ENCODE peak calls at places on chromosomes 13 and 19, in four cellular contexts. One of them, this sample, is unnamed.
A peak's percentile ranks its signal among the peaks of the same experiment; 100 is the strongest.

GRCh38 chr19:47049307-47049700 is 880 bp upstream of the TMEM160 start:
- DNase-seq in H1: no peak
- DNase-seq in HepG2: no peak
- DNase-seq in K562: no peak
- DNase-seq in this sample: no peak

GRCh38 chr13:95002968-95003813 is 290.8 kb upstream of the SOX21 start:
- DNase-seq in H1: no peak
- DNase-seq in HepG2: no peak
- DNase-seq in K562: no peak
- DNase-seq in this sample: no peak

GRCh38 chr19:2114218-2114617 is 17.5 kb downstream of the IZUMO4 start:
- DNase-seq in H1: no peak
- DNase-seq in HepG2: no peak
- DNase-seq in K562: no peak
- DNase-seq in this sample: no peak

GRCh38 chr19:15702590-15702930 is 25.3 kb upstream of the OR10H2 start:
- DNase-seq in H1: no peak
- DNase-seq in HepG2: peak; percentile 83
- DNase-seq in K562: no peak
- DNase-seq in this sample: no peak

GRCh38 chr13:46010148-46010547 is 42.4 kb downstream of the ZC3H13 start:
- DNase-seq in H1: no peak
- DNase-seq in HepG2: no peak
- DNase-seq in K562: no peak
- DNase-seq in this sample: no peak

GRCh38 chr19:19098703-19099632 is 35.2 kb downstream of the SLC25A42 start:
- DNase-seq in H1: no peak
- DNase-seq in HepG2: peak; percentile 97
- DNase-seq in K562: no peak
- DNase-seq in this sample: no peak

GRCh38 chr13:31361673-31362072 is 161.9 kb downstream of the B3GLCT start:
- DNase-seq in H1: no peak
- DNase-seq in HepG2: no peak
- DNase-seq in K562: no peak
- DNase-seq in this sample: no peak

GRCh38 chr19:5534787-5535586 is 32.8 kb downstream of the TINCR start:
- DNase-seq in H1: no peak
- DNase-seq in HepG2: no peak
- DNase-seq in K562: peak; percentile 64
- DNase-seq in this sample: no peak

GRCh38 chr13:46595136-46595917 is 42.4 kb downstream of the LRCH1 start:
- DNase-seq in H1: no peak
- DNase-seq in HepG2: no peak
- DNase-seq in K562: no peak
- DNase-seq in this sample: no peak

GRCh38 chr19:46224773-46225172 is 4.8 kb upstream of the IGFL1 start:
- DNase-seq in H1: no peak
- DNase-seq in HepG2: no peak
- DNase-seq in K562: no peak
- DNase-seq in this sample: no peak

GRCh38 chr13:108755084-108755483 is 125.7 kb downstream of the MYO16 start:
- DNase-seq in H1: no peak
- DNase-seq in HepG2: no peak
- DNase-seq in K562: no peak
- DNase-seq in this sample: no peak

GRCh38 chr13:59111711-59112110 is 1052.0 kb downstream of the DIAPH3 start:
- DNase-seq in H1: no peak
- DNase-seq in HepG2: no peak
- DNase-seq in K562: no peak
- DNase-seq in this sample: no peak

GRCh38 chr19:391726-392374 is 17.1 kb downstream of the C2CD4C start:
- DNase-seq in H1: no peak
- DNase-seq in HepG2: no peak
- DNase-seq in K562: no peak
- DNase-seq in this sample: no peak

DNA sequence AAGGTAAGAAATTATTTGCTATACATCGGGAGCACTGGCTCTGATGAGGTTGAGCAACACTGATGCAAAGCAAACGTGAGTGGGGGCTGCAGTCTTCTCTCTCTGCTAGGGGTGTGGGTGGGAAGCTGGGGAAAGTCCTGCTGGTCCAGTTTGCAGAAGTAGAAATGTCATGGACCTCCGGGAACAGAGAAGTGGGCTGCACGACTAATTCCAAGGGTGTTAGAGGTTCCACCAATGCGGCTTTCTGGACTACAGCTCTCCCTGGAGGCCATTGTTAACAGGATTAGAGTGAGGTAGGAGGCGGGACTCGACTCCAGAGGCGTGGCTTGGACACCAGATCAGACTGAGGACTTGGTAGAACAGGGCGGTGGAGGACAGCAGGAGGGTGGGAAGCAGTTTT is 5.7 kb upstream of the FBXO27 start:
- DNase-seq in H1: no peak
- DNase-seq in HepG2: peak; percentile 61
- DNase-seq in K562: peak; percentile 77
- DNase-seq in this sample: no peak
- TF ChIP-seq KDM1A in H1: no peak
- TF ChIP-seq KDM1A in HepG2: no peak
- TF ChIP-seq KDM1A in K562: no peak
- TF ChIP-seq KDM1A in this sample: no peak

GRCh38 chr13:44196186-44196751 is 177.4 kb upstream of the SERP2 start:
- DNase-seq in H1: no peak
- DNase-seq in HepG2: no peak
- DNase-seq in K562: no peak
- DNase-seq in this sample: no peak

GRCh38 chr13:44191103-44191502 is 182.5 kb upstream of the SERP2 start:
- DNase-seq in H1: no peak
- DNase-seq in HepG2: no peak
- DNase-seq in K562: no peak
- DNase-seq in this sample: no peak

GRCh38 chr13:44191504-44192171 is 182.0 kb upstream of the SERP2 start:
- DNase-seq in H1: no peak
- DNase-seq in HepG2: peak; percentile 64
- DNase-seq in K562: peak; percentile 31
- DNase-seq in this sample: no peak

GRCh38 chr13:44197791-44198770 is 175.5 kb upstream of the SERP2 start:
- DNase-seq in H1: no peak
- DNase-seq in HepG2: no peak
- DNase-seq in K562: no peak
- DNase-seq in this sample: peak; percentile 34

DNA sequence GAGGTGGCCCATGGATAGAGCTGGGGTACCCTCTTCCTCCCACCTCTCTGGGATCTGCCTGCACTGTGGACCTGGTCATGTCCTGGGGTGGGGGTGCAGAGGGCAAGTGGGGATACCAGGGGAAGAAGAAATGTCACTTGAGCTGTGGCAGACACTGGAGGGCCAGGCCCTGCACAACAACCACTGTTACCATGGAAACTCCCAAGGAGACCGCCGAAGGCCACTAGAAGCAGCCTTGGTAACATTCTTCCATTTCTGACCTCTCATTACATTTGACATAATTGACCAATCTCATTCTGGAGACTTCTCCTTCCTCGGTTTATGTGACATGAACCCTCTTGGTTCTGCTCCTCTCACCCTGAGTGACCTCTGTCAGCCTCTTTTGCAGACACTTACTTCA is 179.9 kb upstream of the SERP2 start:
- DNase-seq in H1: no peak
- DNase-seq in HepG2: no peak
- DNase-seq in K562: no peak
- DNase-seq in this sample: no peak
- TF ChIP-seq ATF3 in H1: no peak
- TF ChIP-seq ATF3 in HepG2: no peak
- TF ChIP-seq ATF3 in K562: no peak
- TF ChIP-seq ATF3 in this sample: no peak

GRCh38 chr19:35556025-35556590 is 7.3 kb downstream of the ATP4A start:
- DNase-seq in H1: no peak
- DNase-seq in HepG2: no peak
- DNase-seq in K562: no peak
- DNase-seq in this sample: no peak

GRCh38 chr19:35556846-35557538 is 6.5 kb downstream of the ATP4A start:
- DNase-seq in H1: no peak
- DNase-seq in HepG2: no peak
- DNase-seq in K562: no peak
- DNase-seq in this sample: no peak

GRCh38 chr19:35558400-35559280 is 4.8 kb downstream of the ATP4A start:
- DNase-seq in H1: no peak
- DNase-seq in HepG2: no peak
- DNase-seq in K562: no peak
- DNase-seq in this sample: no peak

GRCh38 chr19:35559281-35559659 is 4.2 kb downstream of the ATP4A start:
- DNase-seq in H1: no peak
- DNase-seq in HepG2: no peak
- DNase-seq in K562: no peak
- DNase-seq in this sample: peak; percentile 46

DNA sequence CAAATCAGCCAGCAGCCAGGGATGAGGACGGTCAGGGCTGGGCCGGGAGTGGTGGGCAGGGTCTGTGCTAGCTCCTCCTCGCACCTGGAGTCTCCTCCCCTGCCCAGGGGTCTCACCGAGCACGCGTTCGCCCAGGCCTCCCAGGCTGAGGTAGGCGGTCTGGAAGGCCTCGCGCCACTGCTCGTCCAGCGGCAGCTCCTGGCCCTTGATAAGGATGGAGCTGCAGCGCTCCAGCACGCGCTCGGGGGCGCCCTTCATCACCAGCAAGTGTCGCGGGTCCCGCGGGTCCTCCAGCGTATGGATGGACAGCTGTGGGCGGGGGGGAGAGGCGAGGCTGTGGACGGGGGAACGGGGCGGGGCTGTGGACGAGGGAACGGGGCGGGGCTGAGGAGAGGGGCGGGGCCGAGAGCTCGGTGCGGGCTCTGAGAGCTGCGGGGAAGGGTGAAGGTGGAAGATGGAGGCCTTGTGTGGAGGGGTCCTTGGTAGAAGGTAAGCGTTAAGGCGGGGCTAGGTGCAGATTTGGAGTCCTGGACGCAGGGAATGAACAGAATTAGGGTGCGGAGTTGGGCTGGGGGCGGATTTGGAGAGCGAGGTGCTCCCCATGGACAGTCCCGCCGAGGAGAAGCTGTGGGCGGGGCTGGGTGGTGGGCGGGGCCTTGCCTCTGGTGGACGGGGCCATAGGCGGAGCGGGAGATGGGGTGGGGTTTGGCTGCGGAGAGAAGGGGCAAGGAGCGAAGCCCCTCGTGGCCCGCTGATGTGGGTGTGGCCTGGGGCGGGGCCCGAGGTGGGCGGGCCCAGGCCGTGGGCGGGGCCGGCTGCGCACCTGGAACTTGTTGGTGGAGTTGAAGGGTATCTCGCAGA is 5.7 kb downstream of the ATP4A start:
- DNase-seq in H1: peak; percentile 86
- DNase-seq in HepG2: no peak
- DNase-seq in K562: peak; percentile 94
- DNase-seq in this sample: no peak
- TF ChIP-seq KDM1A in H1: no peak
- TF ChIP-seq KDM1A in HepG2: no peak
- TF ChIP-seq KDM1A in K562: no peak
- TF ChIP-seq KDM1A in this sample: no peak

DNA sequence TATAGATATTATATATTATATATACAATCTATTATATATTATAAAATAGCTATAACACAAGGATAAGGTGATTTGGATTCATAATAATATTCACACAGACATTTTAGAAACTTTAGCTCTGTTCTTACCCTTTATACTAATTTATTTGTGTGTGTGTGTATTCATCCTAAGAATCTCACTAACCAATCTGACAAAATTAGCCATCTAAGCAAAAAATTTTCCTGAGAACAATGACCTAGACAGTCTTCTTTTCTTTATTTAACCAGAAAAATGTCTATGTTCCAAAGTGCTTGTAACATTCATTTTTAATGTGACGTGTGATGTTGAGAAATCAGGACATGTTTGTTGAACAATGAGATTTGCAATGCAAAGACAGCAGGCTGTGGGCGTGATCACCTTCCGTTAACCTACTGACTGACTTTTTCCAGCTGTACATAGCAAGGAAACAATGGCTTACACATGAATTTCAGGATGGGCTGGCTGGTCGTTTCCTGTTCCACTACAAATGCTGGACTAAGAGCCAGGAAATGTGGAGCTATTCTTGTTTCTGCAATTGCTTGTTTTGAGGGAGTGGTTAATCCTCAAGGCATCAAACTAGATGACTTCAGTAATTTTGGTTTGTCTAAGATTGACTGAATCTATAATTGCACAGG is 634.6 kb upstream of the ARGLU1 start:
- DNase-seq in H1: no peak
- DNase-seq in HepG2: peak; percentile 54
- DNase-seq in K562: no peak
- DNase-seq in this sample: no peak
- TF ChIP-seq ATF3 in H1: no peak
- TF ChIP-seq ATF3 in HepG2: no peak
- TF ChIP-seq ATF3 in K562: no peak
- TF ChIP-seq ATF3 in this sample: no peak

GRCh38 chr13:51764184-51765141 is 39.5 kb downstream of the DHRS12 start:
- DNase-seq in H1: no peak
- DNase-seq in HepG2: peak; percentile 92
- DNase-seq in K562: no peak
- DNase-seq in this sample: peak; percentile 65
- TF ChIP-seq KDM1A in H1: no peak
- TF ChIP-seq KDM1A in HepG2: peak; percentile 31
- TF ChIP-seq KDM1A in K562: no peak
- TF ChIP-seq KDM1A in this sample: no peak

GRCh38 chr13:111005808-111006494 is 91.1 kb upstream of the ANKRD10 start:
- DNase-seq in H1: no peak
- DNase-seq in HepG2: no peak
- DNase-seq in K562: no peak
- DNase-seq in this sample: no peak
- TF ChIP-seq ATF3 in H1: no peak
- TF ChIP-seq ATF3 in HepG2: no peak
- TF ChIP-seq ATF3 in K562: no peak
- TF ChIP-seq ATF3 in this sample: no peak

DNA sequence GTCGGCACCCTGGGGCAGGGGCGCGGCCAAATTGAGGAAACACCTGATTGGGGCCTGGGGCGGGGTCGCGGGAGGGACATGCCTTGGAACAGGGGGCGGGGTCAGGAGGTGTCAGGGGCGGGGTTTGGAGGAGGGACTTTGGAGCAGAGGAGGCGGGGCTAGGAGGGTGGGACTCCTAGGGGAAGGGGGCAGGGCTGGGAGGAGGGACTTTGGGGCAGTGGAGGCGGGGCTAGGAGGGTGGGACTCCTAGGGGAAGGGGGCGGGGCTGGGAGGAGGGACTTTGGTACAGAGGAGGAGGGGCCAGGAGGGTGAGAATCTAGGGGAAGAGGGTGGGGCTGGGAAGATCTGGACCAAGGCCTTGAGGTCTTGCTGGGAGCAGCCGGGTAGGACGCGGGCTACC is 21.9 kb downstream of the GRIN2D start:
- DNase-seq in H1: peak; percentile 91
- DNase-seq in HepG2: peak; percentile 52
- DNase-seq in K562: peak; percentile 88
- DNase-seq in this sample: no peak
- TF ChIP-seq KDM1A in H1: no peak
- TF ChIP-seq KDM1A in HepG2: no peak
- TF ChIP-seq KDM1A in K562: no peak
- TF ChIP-seq KDM1A in this sample: no peak

DNA sequence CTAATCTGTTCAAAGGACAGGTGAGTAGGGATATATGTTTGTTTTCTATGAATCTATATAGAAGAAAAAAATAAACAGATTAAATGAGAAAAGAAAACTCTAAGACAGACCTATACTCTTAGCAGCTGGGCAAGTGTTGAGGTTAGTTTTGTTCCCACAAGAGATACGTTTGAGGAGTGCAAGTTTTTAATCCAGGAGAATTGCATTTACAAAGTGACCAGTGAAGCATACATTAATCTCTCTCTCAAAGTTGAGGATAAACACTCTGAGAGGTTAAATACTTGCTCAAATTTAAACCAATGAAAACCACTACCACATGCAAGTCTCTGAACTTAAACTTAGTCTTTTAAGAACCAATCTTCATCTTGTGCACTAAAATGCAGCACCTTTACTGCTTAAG is 930.5 kb upstream of the MIR17HG start:
- DNase-seq in H1: no peak
- DNase-seq in HepG2: no peak
- DNase-seq in K562: no peak
- DNase-seq in this sample: no peak
- TF ChIP-seq ATF3 in H1: no peak
- TF ChIP-seq ATF3 in HepG2: no peak
- TF ChIP-seq ATF3 in K562: no peak
- TF ChIP-seq ATF3 in this sample: no peak

This sample was measured in GM12878.